ENCODE peak calls at places on chromosomes 3 and 15, in nine cellular contexts. K is uterus, D is IMR-90, B is heart right ventricle, Y is heart left ventricle, N is left ventricle myocardium inferior, P is colonic mucosa, H is transverse colon, Z is lung. I is an unnamed sample. For H3K9me3, the result is how much of the 10 kb centered on the place peaks cover.

GRCh38 chr3:146589899-146590508 is 15.1 kb downstream of the PLSCR5 start:
- DNase-seq in K (no peak), D (peak), B (peak), Y (peak), N (no peak), P (peak), H (peak), Z (no peak), I (no peak)

GRCh38 chr3:57967590-57967989 is 40.6 kb upstream of the FLNB start:
- DNase-seq in K (no peak), D (no peak), B (no peak), Y (no peak), N (no peak), P (peak), H (peak), Z (no peak), I (no peak)

GRCh38 chr3:41867533-41867932 is 94.4 kb downstream of the ULK4 start:
- DNase-seq in K (no peak), D (no peak), B (no peak), Y (no peak), N (no peak), P (no peak), H (no peak), Z (no peak), I (no peak)

GRCh38 chr3:195063596-195064193 is 207.3 kb downstream of the XXYLT1 start:
- DNase-seq in K (no peak), D (no peak), B (no peak), Y (no peak), N (no peak), P (peak), H (peak), Z (no peak), I (no peak)

GRCh38 chr15:39321977-39322376 is 258.9 kb upstream of the THBS1 start:
- DNase-seq in K (no peak), D (peak), B (no peak), Y (no peak), N (no peak), P (no peak), H (no peak), Z (no peak), I (no peak)

GRCh38 chr3:168655591-168655990 is 559.9 kb upstream of the GOLIM4 start:
- DNase-seq in K (no peak), D (no peak), B (no peak), Y (no peak), N (no peak), P (no peak), H (no peak), Z (no peak), I (no peak)

GRCh38 chr15:51625236-51625635 is 2.7 kb upstream of the DMXL2 start:
- DNase-seq in K (no peak), D (no peak), B (no peak), Y (no peak), N (no peak), P (no peak), H (no peak), Z (no peak), I (no peak)

GRCh38 chr15:33910741-33911140 is 57.6 kb upstream of the CHRM5 start:
- DNase-seq in K (no peak), D (peak), B (no peak), Y (no peak), N (no peak), P (no peak), H (no peak), Z (no peak), I (no peak)

GRCh38 chr3:151047636-151048035 is 37.8 kb upstream of the MED12L start:
- DNase-seq in K (no peak), D (peak), B (no peak), Y (no peak), N (no peak), P (no peak), H (no peak), Z (no peak), I (no peak)

GRCh38 chr3:132352556-132353143 is 35.4 kb downstream of the ACP3 start:
- DNase-seq in K (peak), D (peak), B (peak), Y (peak), N (no peak), P (peak), H (peak), Z (peak), I (peak)

GRCh38 chr15:71572452-71573053 is 237.8 kb upstream of the NR2E3 start:
- DNase-seq in K (peak), D (no peak), B (no peak), Y (no peak), N (no peak), P (no peak), H (no peak), Z (peak), I (no peak)

GRCh38 chr15:76060098-76060989 is 559 bp downstream of the TMEM266 start:
- DNase-seq in K (no peak), D (no peak), B (no peak), Y (no peak), N (no peak), P (no peak), H (no peak), Z (no peak), I (no peak)

GRCh38 chr3:33717616-33717865 is 513 bp downstream of the CLASP2 start:
- DNase-seq in K (peak), D (peak), B (peak), Y (peak), N (peak), P (peak), H (peak), Z (peak), I (peak)

GRCh38 chr15:89299896-89300295 is 34.7 kb downstream of the POLG start:
- DNase-seq in K (no peak), D (peak), B (no peak), Y (no peak), N (no peak), P (no peak), H (no peak), Z (no peak), I (no peak)

GRCh38 chr3:190877925-190878324 is 15.4 kb upstream of the GMNC start:
- DNase-seq in K (no peak), D (no peak), B (no peak), Y (no peak), N (no peak), P (no peak), H (no peak), Z (no peak), I (no peak)

GRCh38 chr15:98160236-98160635 is 199.7 kb downstream of the ARRDC4 start:
- DNase-seq in K (no peak), D (no peak), B (no peak), Y (no peak), N (no peak), P (no peak), H (no peak), Z (no peak), I (no peak)

GRCh38 chr3:152258448-152259302 is 10.1 kb upstream of the MBNL1 start:
- DNase-seq in K (peak), D (peak), B (peak), Y (peak), N (peak), P (no peak), H (peak), Z (peak), I (peak)

GRCh38 chr3:115513411-115513800 is 109.9 kb upstream of the GAP43 start:
- DNase-seq in K (no peak), D (no peak), B (no peak), Y (no peak), N (no peak), P (no peak), H (no peak), Z (no peak), I (no peak)

GRCh38 chr3:144866504-144866903 is 894.9 kb downstream of the DIPK2A start:
- DNase-seq in K (no peak), D (no peak), B (no peak), Y (no peak), N (no peak), P (no peak), H (no peak), Z (no peak), I (no peak)

GRCh38 chr3:33064929-33065328 is 32.0 kb downstream of the GLB1 start:
- DNase-seq in K (no peak), D (no peak), B (no peak), Y (no peak), N (no peak), P (no peak), H (no peak), Z (no peak), I (no peak)

GRCh38 chr3:163914567-163914966 is 1163.7 kb downstream of the SI start:
- DNase-seq in K (no peak), D (no peak), B (no peak), Y (no peak), N (no peak), P (no peak), H (no peak), Z (no peak), I (no peak)

GRCh38 chr3:48034000-48034516 is 17.8 kb upstream of the MAP4 start:
- DNase-seq in K (no peak), D (peak), B (no peak), Y (no peak), N (no peak), P (no peak), H (no peak), Z (no peak), I (no peak)

GRCh38 chr3:143978263-143978631 is 6.6 kb downstream of the DIPK2A start:
- DNase-seq in K (no peak), D (no peak), B (no peak), Y (no peak), N (no peak), P (no peak), H (no peak), Z (no peak), I (no peak)

GRCh38 chr3:178062126-178062525 is 474.1 kb upstream of the KCNMB2 start:
- DNase-seq in K (no peak), D (no peak), B (no peak), Y (no peak), N (no peak), P (no peak), H (no peak), Z (no peak), I (no peak)

GRCh38 chr3:141498592-141499223 is 11.9 kb downstream of the RASA2 start:
- DNase-seq in K (no peak), D (no peak), B (peak), Y (peak), N (no peak), P (peak), H (peak), Z (peak), I (no peak)

GRCh38 chr15:40235201-40235890 is 3.5 kb upstream of the PAK6 start:
- DNase-seq in K (no peak), D (no peak), B (no peak), Y (no peak), N (no peak), P (peak), H (no peak), Z (no peak), I (no peak)

GRCh38 chr3:132598181-132598580 is 1.1 kb downstream of the ACKR4 start:
- DNase-seq in K (no peak), D (no peak), B (no peak), Y (no peak), N (no peak), P (no peak), H (no peak), Z (no peak), I (no peak)

GRCh38 chr15:76795217-76795616 is 109.9 kb downstream of the SCAPER start:
- DNase-seq in K (no peak), D (no peak), B (no peak), Y (no peak), N (no peak), P (no peak), H (no peak), Z (no peak), I (no peak)

GRCh38 chr15:52008698-52009434 is 10.2 kb upstream of the MAPK6 start:
- DNase-seq in K (no peak), D (no peak), B (no peak), Y (no peak), N (no peak), P (no peak), H (no peak), Z (no peak), I (no peak)

GRCh38 chr3:172836390-172836997 is 86.0 kb downstream of the ECT2 start:
- DNase-seq in K (peak), D (peak), B (peak), Y (peak), N (no peak), P (peak), H (peak), Z (no peak), I (no peak)

DNA sequence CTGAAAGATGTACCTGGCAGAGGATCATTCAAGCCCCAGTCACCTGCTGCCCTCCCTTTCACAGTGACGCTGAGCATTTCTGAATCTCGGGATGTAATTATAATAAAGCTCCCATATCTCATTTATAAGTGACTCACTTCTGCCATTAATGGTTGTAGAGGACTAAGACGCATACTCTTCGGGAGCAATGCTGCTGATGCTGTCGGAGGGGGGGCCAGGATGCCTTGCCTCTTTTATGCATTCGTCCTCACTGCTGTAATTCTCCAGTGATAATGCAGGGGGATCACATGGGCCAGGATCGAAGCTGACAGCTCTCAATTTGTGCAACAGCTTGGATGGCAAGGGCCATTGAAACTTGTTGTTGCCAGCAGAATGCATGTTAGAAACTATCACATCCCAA is 3.1 kb downstream of the HRH1 start:
- DNase-seq in K (no peak), D (no peak), B (no peak), Y (no peak), N (no peak), P (no peak), H (no peak), Z (no peak), I (no peak)
- TF ChIP-seq CTCF in K (no peak), D (no peak), B (no peak), Y (no peak), N (no peak), P (no peak), H (no peak), Z (no peak), I (no peak)

DNA sequence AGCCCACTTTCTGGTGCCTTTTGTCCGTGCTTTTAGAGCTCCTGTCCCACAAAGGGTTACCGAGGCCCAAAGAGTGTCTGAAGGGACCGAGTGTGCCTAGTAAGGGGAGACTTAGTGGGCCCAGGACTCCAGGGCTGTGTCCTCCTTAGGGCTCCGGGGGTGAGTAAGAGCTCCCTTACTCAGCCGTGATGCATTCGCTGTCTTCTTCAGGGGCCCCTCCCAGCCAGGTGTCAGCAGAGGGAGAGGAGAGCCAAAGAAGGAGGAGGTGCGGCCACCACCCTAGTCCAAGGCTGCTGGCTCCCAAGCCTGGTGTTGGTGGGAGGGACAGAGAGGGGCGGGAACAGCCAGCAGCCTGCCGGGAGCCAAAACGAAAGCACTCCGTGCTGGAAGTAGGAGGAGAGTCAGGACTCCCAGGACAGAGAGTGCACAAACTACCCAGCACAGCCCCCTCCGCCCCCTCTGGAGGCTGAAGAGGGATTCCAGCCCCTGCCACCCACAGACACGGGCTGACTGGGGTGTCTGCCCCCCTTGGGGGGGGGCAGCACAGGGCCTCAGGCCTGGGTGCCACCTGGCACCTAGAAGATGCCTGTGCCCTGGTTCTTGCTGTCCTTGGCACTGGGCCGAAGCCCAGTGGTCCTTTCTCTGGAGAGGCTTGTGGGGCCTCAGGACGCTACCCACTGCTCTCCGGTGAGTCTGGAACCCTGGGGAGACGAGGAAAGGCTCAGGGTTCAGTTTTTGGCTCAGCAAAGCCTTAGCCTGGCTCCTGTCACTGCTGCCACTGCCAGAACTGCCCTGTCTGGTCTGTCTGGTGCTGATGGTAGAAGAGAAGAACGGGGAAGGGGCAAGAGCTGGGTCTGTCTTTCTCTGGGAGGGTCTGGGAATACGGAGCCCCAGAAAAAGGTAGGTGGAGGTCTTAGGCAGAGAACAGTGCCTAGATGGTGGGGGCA is at the start of gene IL17RC:
- DNase-seq in K (peak), D (peak), B (peak), Y (peak), N (peak), P (peak), H (peak), Z (peak), I (peak)
- H3K27ac ChIP-seq in K (peak), D (peak), B (peak), Y (peak), N (peak), P (peak), H (peak), Z (peak), I (peak)

GRCh38 chr15:64580696-64581407 is 120.5 kb downstream of the ZNF609 start:
- DNase-seq in K (no peak), D (no peak), B (no peak), Y (no peak), N (no peak), P (no peak), H (no peak), Z (no peak), I (no peak)

GRCh38 chr15:64583983-64584382 is 123.6 kb downstream of the ZNF609 start:
- DNase-seq in K (no peak), D (no peak), B (no peak), Y (no peak), N (no peak), P (no peak), H (no peak), Z (no peak), I (no peak)

GRCh38 chr15:64583519-64583918 is 123.1 kb downstream of the ZNF609 start:
- DNase-seq in K (no peak), D (no peak), B (no peak), Y (no peak), N (no peak), P (no peak), H (no peak), Z (no peak), I (no peak)

GRCh38 chr15:64582202-64582601 is 121.8 kb downstream of the ZNF609 start:
- DNase-seq in K (no peak), D (peak), B (no peak), Y (no peak), N (no peak), P (no peak), H (no peak), Z (no peak), I (no peak)

GRCh38 chr15:64581408-64581761 is 121.0 kb downstream of the ZNF609 start:
- DNase-seq in K (no peak), D (no peak), B (no peak), Y (no peak), N (no peak), P (no peak), H (no peak), Z (no peak), I (no peak)
- H3K9me3 ChIP-seq in K (under half), D (under half), B (under half), Y (under half), N (under half), P (under half), H (under half), Z (under half), I (under half)

GRCh38 chr3:69299344-69299743 is 86.5 kb downstream of the FRMD4B start:
- DNase-seq in K (no peak), D (no peak), B (no peak), Y (no peak), N (no peak), P (no peak), H (no peak), Z (no peak), I (no peak)
- TF ChIP-seq CTCF in K (peak), D (no peak), B (no peak), Y (no peak), N (no peak), P (no peak), H (no peak), Z (no peak), I (no peak)

I was measured in ovary.